ENCODE peak calls at places on chromosomes 12 and 14, in five cellular contexts. S is AG09309, R is coronary artery, Q is GM23338, W is GM13976. I is an unnamed sample.

GRCh38 chr14:72856530-72857264 is 37.2 kb downstream of the DPF3 start:
- DNase-seq in S (no peak), R (no peak), Q (no peak), W (no peak), I (no peak)

GRCh38 chr14:104243200-104243599 is 104.8 kb downstream of the KIF26A start:
- DNase-seq in S (no peak), R (peak), Q (no peak), W (no peak), I (no peak)

GRCh38 chr12:80041691-80042090 is 57.6 kb upstream of the OTOGL start:
- DNase-seq in S (peak), R (no peak), Q (no peak), W (no peak), I (no peak)

GRCh38 chr14:65910108-65910507 is 497.6 kb downstream of the FUT8 start:
- DNase-seq in S (peak), R (no peak), Q (no peak), W (no peak), I (no peak)

GRCh38 chr12:12990700-12991468 is 9.2 kb downstream of the HEBP1 start:
- DNase-seq in S (no peak), R (no peak), Q (no peak), W (no peak), I (no peak)

GRCh38 chr14:23248601-23249000 is 10.9 kb downstream of the RNF212B start:
- DNase-seq in S (no peak), R (no peak), Q (no peak), W (no peak), I (no peak)

GRCh38 chr14:75501080-75501479 is 21.2 kb upstream of the BATF start:
- DNase-seq in S (no peak), R (no peak), Q (no peak), W (no peak), I (no peak)

GRCh38 chr12:16880864-16881285 is 274.9 kb upstream of the LMO3 start:
- DNase-seq in S (no peak), R (no peak), Q (peak), W (no peak), I (no peak)

GRCh38 chr12:21308785-21309184 is 25.9 kb downstream of the SLCO1A2 start:
- DNase-seq in S (no peak), R (no peak), Q (no peak), W (no peak), I (no peak)

GRCh38 chr12:62957233-62957953 is 22.4 kb upstream of the PPM1H start:
- DNase-seq in S (no peak), R (no peak), Q (peak), W (no peak), I (no peak)

GRCh38 chr12:89351489-89352241 is 636 bp downstream of the DUSP6 start:
- DNase-seq in S (no peak), R (peak), Q (no peak), W (peak), I (peak)

GRCh38 chr12:47145188-47145587 is 65.4 kb upstream of the AMIGO2 start:
- DNase-seq in S (no peak), R (no peak), Q (no peak), W (no peak), I (no peak)

GRCh38 chr12:92992041-92992440 is 62.9 kb upstream of the EEA1 start:
- DNase-seq in S (no peak), R (no peak), Q (no peak), W (no peak), I (no peak)

GRCh38 chr14:58428011-58428807 is 690 bp downstream of the KIAA0586 start:
- DNase-seq in S (peak), R (no peak), Q (peak), W (no peak), I (no peak)

GRCh38 chr14:102491786-102492522 is 17.6 kb downstream of the ANKRD9 start:
- DNase-seq in S (no peak), R (no peak), Q (no peak), W (no peak), I (no peak)

GRCh38 chr12:31702047-31702446 is 26.8 kb downstream of the AMN1 start:
- DNase-seq in S (no peak), R (no peak), Q (peak), W (no peak), I (no peak)

GRCh38 chr12:76236640-76237039 is 111.6 kb downstream of the BBS10 start:
- DNase-seq in S (no peak), R (no peak), Q (no peak), W (no peak), I (no peak)

GRCh38 chr12:116040412-116040811 is 237.1 kb downstream of the MED13L start:
- DNase-seq in S (no peak), R (no peak), Q (no peak), W (no peak), I (no peak)

GRCh38 chr12:91579516-91580263 is 397.1 kb upstream of the DCN start:
- DNase-seq in S (no peak), R (no peak), Q (no peak), W (no peak), I (no peak)

GRCh38 chr12:16763901-16764300 is 157.9 kb upstream of the LMO3 start:
- DNase-seq in S (no peak), R (no peak), Q (no peak), W (no peak), I (no peak)

GRCh38 chr14:93430319-93430801 is 379 bp upstream of the UNC79 start:
- DNase-seq in S (no peak), R (no peak), Q (peak), W (peak), I (no peak)

GRCh38 chr14:106691601-106692291 is 1165.4 kb downstream of the TMEM121 start:
- DNase-seq in S (no peak), R (no peak), Q (peak), W (peak), I (peak)

GRCh38 chr12:126895946-126896520 is 1370.9 kb upstream of the TMEM132C start:
- DNase-seq in S (no peak), R (no peak), Q (no peak), W (no peak), I (no peak)

GRCh38 chr12:42332301-42332894 is 6.4 kb downstream of the PPHLN1 start:
- DNase-seq in S (no peak), R (no peak), Q (peak), W (peak), I (no peak)

GRCh38 chr12:109654357-109654756 is 59.3 kb upstream of the FAM222A start:
- DNase-seq in S (no peak), R (no peak), Q (no peak), W (no peak), I (no peak)

GRCh38 chr12:47207829-47208248 is 128.1 kb upstream of the AMIGO2 start:
- DNase-seq in S (no peak), R (no peak), Q (no peak), W (peak), I (no peak)

GRCh38 chr14:20667957-20668356 is 16.4 kb upstream of the RNASE4 start:
- DNase-seq in S (no peak), R (no peak), Q (no peak), W (peak), I (no peak)

GRCh38 chr14:64040044-64040443 is 187.2 kb downstream of the SYNE2 start:
- DNase-seq in S (peak), R (no peak), Q (peak), W (no peak), I (no peak)
- TF ChIP-seq CTCF in S (peak), R (no peak), Q (peak), W (no peak), I (no peak)

GRCh38 chr14:52380294-52380693 is 66.2 kb downstream of the PTGER2 start:
- DNase-seq in S (no peak), R (no peak), Q (no peak), W (peak), I (no peak)

GRCh38 chr14:52377940-52378339 is 63.8 kb downstream of the PTGER2 start:
- DNase-seq in S (no peak), R (no peak), Q (peak), W (no peak), I (no peak)
- TF ChIP-seq CTCF in S (no peak), R (no peak), Q (peak), W (no peak), I (no peak)

GRCh38 chr12:188910-189621 is 24.9 kb downstream of the SLC6A12 start:
- DNase-seq in S (no peak), R (no peak), Q (peak), W (peak), I (peak)
- TF ChIP-seq CTCF in S (peak), R (peak), Q (peak), W (peak), I (peak)

GRCh38 chr14:61260939-61261776 is 20.0 kb downstream of the TMEM30B start:
- DNase-seq in S (peak), R (no peak), Q (no peak), W (no peak), I (no peak)
- TF ChIP-seq CTCF in S (no peak), R (no peak), Q (no peak), W (no peak), I (no peak)

GRCh38 chr12:168763-169525 is 45.0 kb downstream of the SLC6A12 start:
- DNase-seq in S (no peak), R (no peak), Q (peak), W (no peak), I (no peak)
- TF ChIP-seq CTCF in S (no peak), R (no peak), Q (no peak), W (no peak), I (no peak)

GRCh38 chr12:117089463-117089862 is 9.8 kb downstream of the TESC start:
- DNase-seq in S (no peak), R (no peak), Q (no peak), W (no peak), I (no peak)
- TF ChIP-seq CTCF in S (no peak), R (no peak), Q (no peak), W (no peak), I (no peak)

DNA sequence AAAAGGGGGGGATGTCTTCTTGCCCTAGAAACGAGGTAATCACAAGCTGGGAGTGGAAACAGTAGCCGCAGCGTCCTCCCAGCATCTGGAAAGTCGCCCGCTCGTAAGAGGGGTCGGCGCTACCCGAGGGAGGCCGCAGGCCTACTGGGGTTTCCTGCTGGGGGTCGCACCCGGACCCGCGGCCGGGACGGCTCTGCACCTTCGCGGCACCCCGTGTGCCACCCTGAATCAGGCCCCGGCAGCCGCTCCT is 529 bp downstream of the ZBTB25 start:
- DNase-seq in S (no peak), R (no peak), Q (peak), W (no peak), I (no peak)
- TF ChIP-seq CTCF in S (no peak), R (no peak), Q (no peak), W (no peak), I (no peak)

GRCh38 chr12:52541709-52542108 is 11.2 kb downstream of the KRT71 start:
- DNase-seq in S (no peak), R (no peak), Q (no peak), W (no peak), I (no peak)

GRCh38 chr12:52542157-52542556 is 10.8 kb downstream of the KRT71 start:
- DNase-seq in S (no peak), R (no peak), Q (no peak), W (no peak), I (no peak)

GRCh38 chr12:52542785-52543318 is 10.1 kb downstream of the KRT71 start:
- DNase-seq in S (no peak), R (no peak), Q (no peak), W (no peak), I (no peak)

GRCh38 chr12:52546126-52546525 is 6.8 kb downstream of the KRT71 start:
- DNase-seq in S (no peak), R (no peak), Q (peak), W (no peak), I (no peak)

GRCh38 chr12:52543985-52544888 is 8.7 kb downstream of the KRT71 start:
- DNase-seq in S (no peak), R (peak), Q (peak), W (no peak), I (no peak)
- TF ChIP-seq CTCF in S (no peak), R (no peak), Q (no peak), W (no peak), I (no peak)